ENCODE peak calls at places on chromosomes 11 and 22, in six cellular contexts. X is brain microvascular endothelial cell, C is endothelial cell, G is A549, R is astrocyte of the spinal cord, V is heart right ventricle. W is an unnamed sample.

GRCh38 chr11:66902486-66903177 is 45.8 kb downstream of the LRFN4 start:
- DNase-seq in X (no peak), C (no peak), G (no peak), V (no peak), R (no peak), W (no peak)

GRCh38 chr11:45924036-45924915 is 1.8 kb downstream of the LARGE2 start:
- DNase-seq in R (no peak), C (no peak), V (no peak), X (no peak), G (no peak), W (no peak)

GRCh38 chr22:31173386-31174145 is 13.6 kb downstream of the RNF185 start:
- DNase-seq in X (peak), C (no peak), G (peak), R (peak), V (no peak), W (no peak)

GRCh38 chr11:1261241-1262071 is 38.6 kb downstream of the MUC5B start:
- DNase-seq in G (no peak), V (no peak), R (no peak), C (no peak), X (no peak), W (no peak)

GRCh38 chr11:65181569-65182257 is at the start of gene CAPN1:
- DNase-seq in X (peak), C (peak), R (peak), V (peak), G (peak), W (no peak)

GRCh38 chr11:78929092-78929905 is 354.6 kb upstream of the NARS2 start:
- DNase-seq in X (no peak), R (no peak), C (no peak), G (no peak), V (no peak), W (no peak)

GRCh38 chr11:19672591-19673206 is 39.9 kb upstream of the NAV2 start:
- DNase-seq in R (no peak), X (no peak), V (no peak), G (no peak), C (no peak), W (no peak)

GRCh38 chr22:26448941-26449340 is 19.9 kb downstream of the ASPHD2 start:
- DNase-seq in R (no peak), X (no peak), V (no peak), C (no peak), G (no peak), W (no peak)

GRCh38 chr11:34680206-34680605 is 59.3 kb downstream of the EHF start:
- DNase-seq in X (peak), R (no peak), G (no peak), C (no peak), V (no peak), W (no peak)

GRCh38 chr11:96715208-96715607 is 325.4 kb downstream of the JRKL start:
- DNase-seq in G (no peak), C (no peak), X (no peak), R (no peak), V (no peak), W (no peak)

GRCh38 chr22:22955866-22956535 is 68.4 kb downstream of the IGLL5 start:
- DNase-seq in G (peak), X (peak), C (peak), V (peak), R (peak), W (no peak)

GRCh38 chr11:46216040-46216764 is 61.3 kb upstream of the CREB3L1 start:
- DNase-seq in R (no peak), X (no peak), C (no peak), G (no peak), V (no peak), W (no peak)

GRCh38 chr11:64900263-64900678 is 16.7 kb downstream of the ATG2A start:
- DNase-seq in R (peak), C (no peak), X (no peak), V (no peak), G (peak), W (no peak)

GRCh38 chr22:33083212-33083611 is 25.0 kb upstream of the SYN3 start:
- DNase-seq in V (no peak), G (no peak), X (no peak), R (no peak), C (no peak), W (no peak)

GRCh38 chr11:27619039-27619438 is 81.2 kb downstream of the BDNF start:
- DNase-seq in C (no peak), G (no peak), V (no peak), R (no peak), X (no peak), W (no peak)

GRCh38 chr22:30178180-30179126 is 68.1 kb downstream of the LIF start:
- DNase-seq in R (peak), C (no peak), G (no peak), V (no peak), X (no peak), W (no peak)

GRCh38 chr22:24505337-24505736 is 10.2 kb downstream of the UPB1 start:
- DNase-seq in V (no peak), C (no peak), G (no peak), R (no peak), X (no peak), W (no peak)

GRCh38 chr11:118170892-118171273 is 5.6 kb downstream of the SCN2B start:
- DNase-seq in V (no peak), X (no peak), R (no peak), G (no peak), C (no peak), W (no peak)

GRCh38 chr11:108931168-108931567 is 266.3 kb downstream of the DDX10 start:
- DNase-seq in V (no peak), C (no peak), X (no peak), G (no peak), R (peak), W (no peak)

GRCh38 chr11:78647986-78648875 is 73.6 kb upstream of the NARS2 start:
- DNase-seq in X (no peak), G (no peak), V (no peak), C (no peak), R (no peak), W (peak)

GRCh38 chr11:112632866-112633505 is 328.2 kb upstream of the NCAM1 start:
- DNase-seq in R (peak), G (no peak), X (no peak), C (no peak), V (no peak), W (peak)

GRCh38 chr11:126391970-126392637 is 36.6 kb downstream of the ST3GAL4 start:
- DNase-seq in G (no peak), X (no peak), C (no peak), R (no peak), V (peak), W (no peak)

GRCh38 chr11:72373163-72373562 is 61.2 kb downstream of the CLPB start:
- DNase-seq in R (no peak), X (no peak), V (no peak), C (no peak), G (no peak), W (peak)

GRCh38 chr22:35921777-35922176 is 106.8 kb downstream of the RBFOX2 start:
- DNase-seq in V (peak), C (peak), R (peak), X (peak), G (peak), W (peak)

GRCh38 chr11:9922806-9923205 is 258.9 kb downstream of the SWAP70 start:
- DNase-seq in G (no peak), V (no peak), X (peak), R (no peak), C (peak), W (no peak)

GRCh38 chr22:46777609-46777970 is 15.1 kb downstream of the TBC1D22A start:
- DNase-seq in G (no peak), C (no peak), X (no peak), V (no peak), R (no peak), W (no peak)

GRCh38 chr22:20268350-20269012 is 363 bp upstream of the RTN4R start:
- DNase-seq in X (no peak), C (peak), G (peak), R (no peak), V (peak), W (no peak)

GRCh38 chr22:44448271-44448780 is 49.7 kb downstream of the RTL6 start:
- DNase-seq in G (peak), R (peak), C (no peak), V (peak), X (peak), W (peak)

GRCh38 chr22:29071261-29072045 is 1.4 kb upstream of the KREMEN1 start:
- DNase-seq in C (peak), G (no peak), X (no peak), R (peak), V (no peak), W (no peak)

GRCh38 chr22:41364233-41364632 is 17.5 kb upstream of the TEF start:
- DNase-seq in G (no peak), V (no peak), C (no peak), X (no peak), R (no peak), W (no peak)

GRCh38 chr22:32701021-32701420 is 100.5 kb upstream of the TIMP3 start:
- DNase-seq in G (no peak), R (no peak), V (no peak), X (no peak), C (no peak), W (no peak)

GRCh38 chr11:66081505-66081904 is 11.4 kb downstream of the PACS1 start:
- DNase-seq in G (no peak), V (peak), R (no peak), X (no peak), C (peak), W (peak)

GRCh38 chr11:86414032-86414431 is 39.3 kb downstream of the CCDC81 start:
- DNase-seq in R (no peak), G (no peak), C (no peak), X (no peak), V (no peak), W (no peak)

GRCh38 chr11:86403458-86403857 is 28.8 kb downstream of the CCDC81 start:
- DNase-seq in G (no peak), X (no peak), R (no peak), C (no peak), V (no peak), W (no peak)

GRCh38 chr11:86408845-86409244 is 34.2 kb downstream of the CCDC81 start:
- DNase-seq in X (no peak), R (no peak), V (no peak), G (peak), C (no peak), W (no peak)
- TF ChIP-seq CTCF in X (peak), R (peak), V (no peak), G (peak), C (peak), W (peak)

DNA sequence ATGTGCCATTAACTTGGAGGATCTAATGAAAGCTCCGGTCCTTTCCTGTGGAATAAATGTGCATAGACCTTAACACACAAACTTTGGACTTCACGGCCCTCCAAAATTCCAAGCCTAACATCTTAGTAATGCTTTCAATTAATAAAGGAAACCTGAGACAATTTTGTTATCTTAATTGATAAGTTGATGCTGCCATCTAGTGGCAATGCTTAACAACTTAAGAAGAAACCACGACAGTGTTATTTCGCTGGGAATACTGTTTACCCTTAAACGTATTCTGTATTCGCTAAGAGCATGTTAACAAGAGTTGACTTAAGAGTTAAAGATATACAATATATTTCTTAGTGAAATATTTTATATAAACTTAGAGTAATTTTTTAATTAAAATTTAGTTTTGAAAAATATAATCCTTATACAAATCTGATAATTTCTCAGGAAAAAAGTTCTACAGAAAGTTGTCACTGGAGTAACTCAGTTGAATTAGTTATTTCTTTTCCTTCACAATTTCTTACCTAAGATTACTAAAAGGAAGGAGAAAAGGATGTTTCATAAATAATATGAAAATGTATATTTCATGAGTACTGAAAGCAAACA is 35.0 kb upstream of the OR9G4 start:
- DNase-seq in C (peak), X (peak), G (peak), R (peak), V (no peak), W (no peak)
- TF ChIP-seq CTCF in C (peak), X (peak), G (peak), R (peak), V (peak), W (peak)

DNA sequence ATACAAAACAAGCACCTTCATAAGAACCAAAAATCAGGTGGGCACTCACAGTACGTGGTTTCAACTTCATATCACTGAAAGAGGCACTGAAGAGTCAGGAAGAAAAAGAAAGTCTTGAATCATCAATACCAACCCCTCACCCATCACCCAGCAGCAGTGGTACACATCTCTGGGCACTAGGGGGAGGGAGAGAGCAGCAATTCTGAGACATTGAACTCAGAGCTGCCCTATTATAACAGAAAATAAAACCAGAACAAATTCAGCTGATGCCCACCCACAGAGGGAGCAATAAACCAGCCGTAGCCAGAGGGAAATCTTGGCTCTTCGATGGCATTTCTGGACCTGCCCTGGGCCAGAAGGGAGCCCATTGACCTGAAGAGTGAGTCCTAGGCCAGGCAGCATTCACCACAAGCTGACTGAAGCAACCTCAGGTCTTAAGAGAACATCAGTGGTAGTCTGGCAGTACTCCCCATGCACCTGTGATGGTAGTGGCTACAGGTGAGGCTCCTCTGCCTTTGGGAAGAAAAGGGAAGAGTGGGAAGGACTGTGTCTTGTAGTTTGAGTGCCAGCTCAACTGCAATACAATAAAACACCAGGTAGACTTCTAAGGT is 42.2 kb upstream of the FAM181B start:
- DNase-seq in V (no peak), X (peak), G (peak), C (peak), R (peak), W (no peak)
- TF ChIP-seq CTCF in V (peak), X (peak), G (peak), C (peak), R (peak), W (peak)

GRCh38 chr11:40130427-40130826 is 1329.0 kb downstream of the LRRC4C start:
- DNase-seq in R (no peak), V (no peak), X (no peak), C (peak), G (no peak), W (no peak)

GRCh38 chr11:40133526-40133925 is 1325.9 kb downstream of the LRRC4C start:
- DNase-seq in C (no peak), X (no peak), V (no peak), R (no peak), G (no peak), W (no peak)

GRCh38 chr11:40132881-40133280 is 1326.6 kb downstream of the LRRC4C start:
- DNase-seq in G (no peak), X (no peak), C (no peak), R (peak), V (no peak), W (no peak)

GRCh38 chr11:40125054-40125453 is 1334.4 kb downstream of the LRRC4C start:
- DNase-seq in R (no peak), C (no peak), X (no peak), G (no peak), V (no peak), W (no peak)

GRCh38 chr11:40129276-40129675 is 1330.2 kb downstream of the LRRC4C start:
- DNase-seq in R (peak), V (no peak), G (no peak), X (no peak), C (no peak), W (no peak)
- TF ChIP-seq CTCF in R (peak), V (peak), G (no peak), X (no peak), C (peak), W (peak)

DNA sequence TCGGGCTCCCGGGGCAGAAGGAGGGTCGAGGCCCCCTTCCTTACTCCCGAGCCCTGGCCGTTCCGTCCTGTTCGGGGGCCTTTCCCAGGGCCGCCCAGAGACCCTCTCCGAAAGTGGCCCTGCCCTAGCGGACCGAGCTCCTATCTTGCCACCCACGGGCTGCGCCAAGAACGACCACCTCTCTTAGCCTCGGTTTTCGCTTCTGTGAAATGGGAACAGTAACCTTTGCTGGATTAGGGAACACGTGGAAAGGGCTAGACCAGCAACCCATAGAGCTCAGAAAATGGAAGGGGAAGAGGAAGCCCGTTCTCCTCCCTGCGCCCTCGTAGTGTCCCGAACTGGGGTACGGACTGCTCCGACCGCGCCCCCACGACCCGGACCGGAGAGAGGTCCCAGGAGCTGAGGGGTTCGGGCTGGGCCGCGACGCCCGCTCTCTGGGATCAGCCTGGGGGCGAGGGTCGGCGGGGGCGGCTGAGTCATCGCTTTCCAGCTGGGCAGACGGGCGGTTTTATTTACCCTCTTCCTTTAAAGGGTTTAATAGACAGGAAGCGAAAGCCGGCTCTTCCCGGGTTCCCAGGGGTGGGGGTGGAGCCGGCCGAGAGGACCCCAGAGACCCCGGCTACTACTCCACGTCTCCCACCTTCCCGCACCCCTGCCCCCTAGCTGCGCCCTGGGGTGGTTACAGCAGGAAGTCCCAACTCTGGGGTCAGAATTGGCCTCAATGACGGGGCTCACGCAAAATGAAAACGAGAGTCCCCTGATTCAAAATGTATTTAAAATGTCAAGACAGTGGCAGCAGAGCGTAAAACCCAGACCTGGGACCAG is 872 bp upstream of the PHLDA2 start:
- DNase-seq in C (peak), G (peak), V (no peak), R (peak), X (peak), W (no peak)
- TF ChIP-seq CTCF in C (no peak), G (no peak), V (no peak), R (peak), X (peak), W (no peak)

W was measured in osteocyte.